ENCODE peak calls at places on chromosomes 2 and 18, in five cellular contexts. Q is stomach, A is AG04449, J is cardiac muscle cell, M is retinal pigment epithelial cell. B is an unnamed sample.

GRCh38 chr2:177029501-177029900 is 183.1 kb upstream of the HNRNPA3 start:
- DNase-seq in Q (no peak), A (no peak), J (no peak), M (no peak), B (no peak)

GRCh38 chr2:217953531-217953932 is 49.3 kb downstream of the TNS1 start:
- DNase-seq in Q (no peak), A (no peak), J (peak; percentile 48), M (no peak), B (no peak)

GRCh38 chr2:85759257-85759613 is 5.4 kb downstream of the ATOH8 start:
- DNase-seq in Q (no peak), A (no peak), J (no peak), M (no peak), B (no peak)

GRCh38 chr2:122531803-122532344 is 776.4 kb downstream of the TSN start:
- DNase-seq in Q (no peak), A (no peak), J (no peak), M (no peak), B (no peak)

GRCh38 chr18:7789853-7790552 is 222.9 kb downstream of the PTPRM start:
- DNase-seq in Q (peak; percentile 33), A (no peak), J (peak; percentile 74), M (no peak), B (peak; percentile 31)

GRCh38 chr2:216328347-216328746 is 43.9 kb downstream of the MARCHF4 start:
- DNase-seq in Q (no peak), A (no peak), J (no peak), M (no peak), B (no peak)

GRCh38 chr2:217417536-217417935 is 557.7 kb upstream of the TNP1 start:
- DNase-seq in Q (no peak), A (no peak), J (no peak), M (no peak), B (no peak)

GRCh38 chr2:202317080-202317859 is 51.7 kb downstream of the NOP58 start:
- DNase-seq in Q (peak; percentile 81), A (peak; percentile 26), J (no peak), M (peak; percentile 84), B (peak; percentile 27)

GRCh38 chr18:28666216-28666615 is 489.3 kb upstream of the CDH2 start:
- DNase-seq in Q (no peak), A (no peak), J (no peak), M (no peak), B (no peak)

GRCh38 chr2:204109681-204110080 is 173.1 kb downstream of the ICOS start:
- DNase-seq in Q (no peak), A (no peak), J (peak; percentile 5), M (no peak), B (no peak)
- H3K4me3 ChIP-seq in Q (no peak overlapping the region), A (no peak overlapping the region), J (no peak overlapping the region), M (no peak overlapping the region), B (no peak overlapping the region)

DNA sequence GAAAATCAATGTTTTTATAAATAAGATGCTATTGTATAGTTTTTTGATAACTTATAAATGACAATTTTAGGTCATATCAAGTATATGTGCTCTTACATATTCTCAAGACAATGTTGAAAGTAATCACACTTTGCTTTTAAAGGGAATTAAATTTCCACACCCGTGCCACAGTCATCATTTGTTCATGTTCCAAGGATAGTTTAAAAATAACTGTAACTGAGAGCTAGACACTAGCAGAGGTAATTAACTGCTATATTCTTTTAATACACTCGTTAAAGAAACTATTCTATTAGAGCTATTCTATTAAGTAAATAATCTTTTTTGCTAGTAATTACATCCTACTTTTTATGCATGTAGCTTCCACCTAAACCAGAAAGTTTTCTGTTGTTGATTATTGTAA is 18.0 kb downstream of the GEN1 start:
- DNase-seq in Q (no peak), A (no peak), J (no peak), M (no peak), B (no peak)
- TF ChIP-seq CTCF in Q (no peak), A (no peak), J (no peak), M (no peak), B (no peak)

GRCh38 chr2:165678882-165679281 is 115.2 kb downstream of the GALNT3 start:
- DNase-seq in Q (no peak), A (no peak), J (no peak), M (no peak), B (no peak)

GRCh38 chr2:165674780-165675179 is 119.3 kb downstream of the GALNT3 start:
- DNase-seq in Q (no peak), A (no peak), J (no peak), M (no peak), B (no peak)

GRCh38 chr2:165675551-165675968 is 118.5 kb downstream of the GALNT3 start:
- DNase-seq in Q (no peak), A (no peak), J (no peak), M (peak; percentile 67), B (no peak)
- H3K4me3 ChIP-seq in Q (no peak overlapping the region), A (no peak overlapping the region), J (no peak overlapping the region), M (no peak overlapping the region), B (no peak overlapping the region)

GRCh38 chr18:23502516-23503037 is 734 bp upstream of the RMC1 start:
- DNase-seq in Q (no peak), A (no peak), J (no peak), M (no peak), B (no peak)

GRCh38 chr18:23504720-23505119 is 1.4 kb downstream of the RMC1 start:
- DNase-seq in Q (no peak), A (no peak), J (no peak), M (no peak), B (no peak)

GRCh38 chr18:23503967-23504352 is 649 bp downstream of the RMC1 start:
- DNase-seq in Q (no peak), A (no peak), J (no peak), M (no peak), B (no peak)

GRCh38 chr18:23501626-23502025 is 1.7 kb upstream of the RMC1 start:
- DNase-seq in Q (no peak), A (no peak), J (no peak), M (no peak), B (no peak)

GRCh38 chr18:23503038-23503966 is at the start of gene RMC1:
- DNase-seq in Q (peak; percentile 98), A (peak; percentile 45), J (peak; percentile 97), M (peak; percentile 73), B (no peak)
- TF ChIP-seq CTCF in Q (no peak), A (no peak), J (no peak), M (no peak), B (no peak)

GRCh38 chr2:9103663-9104277 is 100.3 kb upstream of the MBOAT2 start:
- DNase-seq in Q (no peak), A (no peak), J (no peak), M (no peak), B (no peak)

GRCh38 chr2:9102861-9103662 is 99.6 kb upstream of the MBOAT2 start:
- DNase-seq in Q (peak; percentile 81), A (no peak), J (peak; percentile 27), M (no peak), B (no peak)

GRCh38 chr2:9100080-9100876 is 96.8 kb upstream of the MBOAT2 start:
- DNase-seq in Q (no peak), A (no peak), J (no peak), M (no peak), B (no peak)

GRCh38 chr2:9099341-9099751 is 95.9 kb upstream of the MBOAT2 start:
- DNase-seq in Q (no peak), A (no peak), J (no peak), M (no peak), B (peak; percentile 61)

DNA sequence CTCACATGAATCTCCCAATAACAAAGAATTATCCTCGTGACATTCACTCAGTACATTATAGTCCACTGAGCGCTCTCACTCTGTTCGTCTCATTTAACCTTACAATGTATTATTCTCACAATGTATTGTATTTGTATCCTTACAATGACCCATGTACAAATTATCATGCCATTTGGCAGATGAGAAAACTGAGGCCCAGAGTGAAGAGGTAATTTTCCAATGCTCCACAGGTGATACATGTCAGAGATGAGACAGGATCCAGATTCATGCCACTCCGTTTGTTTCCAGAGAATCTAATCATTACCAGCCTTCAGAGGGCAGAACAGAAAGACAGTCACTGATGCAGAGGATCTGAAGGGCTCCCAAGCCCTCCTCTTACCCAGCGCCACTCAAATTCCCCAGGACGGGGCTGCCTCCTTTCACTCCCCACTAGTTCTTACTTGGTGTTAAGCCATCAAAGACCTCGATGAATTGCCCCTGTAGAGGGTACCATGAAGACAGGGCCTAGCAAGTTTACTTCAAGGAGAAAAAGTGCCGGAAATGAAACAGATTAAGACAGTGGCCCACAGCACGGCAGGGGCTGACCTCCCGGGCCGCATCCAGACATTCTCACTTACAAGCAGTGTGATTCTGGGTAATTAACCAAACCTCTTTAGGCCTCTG is 98.4 kb upstream of the MBOAT2 start:
- DNase-seq in Q (no peak), A (no peak), J (no peak), M (no peak), B (no peak)
- H3K4me3 ChIP-seq in Q (no peak overlapping the region), A (no peak overlapping the region), J (no peak overlapping the region), M (no peak overlapping the region), B (no peak overlapping the region)

B was measured in epithelial cell of proximal tubule.